ENCODE peak calls at places on chromosomes 11 and 22, in six cellular contexts. Q, K, D, L, S and X are unnamed samples.
A peak's percentile ranks its signal among the peaks of the same experiment; 100 is the strongest.

GRCh38 chr22:49692499-49693225 is 135.0 kb downstream of the BRD1 start:
- DNase-seq in D (no peak), K (no peak), Q (no peak), S (no peak), L (no peak), X (no peak)

GRCh38 chr22:27420817-27421361 is 380.7 kb downstream of the MN1 start:
- DNase-seq in D (no peak), Q (no peak), S (no peak), L (no peak), K (peak; percentile 95), X (no peak)

GRCh38 chr11:68044145-68044813 is 5.5 kb downstream of the TCIRG1 start:
- DNase-seq in D (no peak), S (no peak), Q (no peak), L (peak; percentile 47), K (no peak), X (no peak)

GRCh38 chr11:29913352-29913751 is 103.5 kb downstream of the KCNA4 start:
- DNase-seq in K (no peak), L (no peak), S (no peak), Q (no peak), D (no peak), X (no peak)

GRCh38 chr11:74627381-74627780 is 35.0 kb downstream of the POLD3 start:
- DNase-seq in L (no peak), K (no peak), D (no peak), S (no peak), Q (no peak), X (no peak)

GRCh38 chr11:71495286-71496090 is 31.6 kb upstream of the KRTAP5-7 start:
- DNase-seq in D (no peak), L (no peak), K (no peak), S (no peak), Q (no peak), X (no peak)

GRCh38 chr22:49951986-49952896 is 8.3 kb upstream of the PIM3 start:
- DNase-seq in L (no peak), D (no peak), K (peak; percentile 81), S (no peak), Q (peak; percentile 58), X (peak; percentile 81)

GRCh38 chr22:48306284-48306683 is 1521.4 kb downstream of the BRD1 start:
- DNase-seq in Q (no peak), S (no peak), K (no peak), D (no peak), L (no peak), X (no peak)

GRCh38 chr11:36077886-36078685 is 134.2 kb downstream of the LDLRAD3 start:
- DNase-seq in Q (no peak), L (no peak), S (no peak), D (no peak), K (no peak), X (no peak)

GRCh38 chr11:122209619-122210377 is 93.8 kb upstream of the BLID start:
- DNase-seq in Q (peak; percentile 39), K (peak; percentile 88), L (peak; percentile 41), S (no peak), D (no peak), X (no peak)

GRCh38 chr11:122205036-122205435 is 89.0 kb upstream of the BLID start:
- DNase-seq in L (no peak), D (no peak), K (no peak), S (no peak), Q (no peak), X (no peak)

GRCh38 chr11:122210378-122210995 is 94.5 kb upstream of the BLID start:
- DNase-seq in S (no peak), D (no peak), L (no peak), K (peak; percentile 53), Q (no peak), X (peak; percentile 16)

GRCh38 chr11:122207921-122208764 is 92.1 kb upstream of the BLID start:
- DNase-seq in Q (no peak), L (no peak), D (no peak), S (no peak), K (peak; percentile 87), X (no peak)

GRCh38 chr11:122207505-122207904 is 91.5 kb upstream of the BLID start:
- DNase-seq in S (no peak), K (peak; percentile 81), L (no peak), D (no peak), Q (no peak), X (no peak)
- TF ChIP-seq SMC3 in S (no peak), K (no peak), L (no peak), D (no peak), Q (no peak), X (no peak)

GRCh38 chr11:59676205-59676604 is 7.4 kb upstream of the PATL1 start:
- DNase-seq in L (no peak), Q (no peak), K (no peak), S (no peak), D (no peak), X (peak; percentile 24)
- TF ChIP-seq SMC3 in L (no peak), Q (no peak), K (no peak), S (no peak), D (no peak), X (no peak)

GRCh38 chr22:44409211-44409648 is 88.8 kb downstream of the RTL6 start:
- DNase-seq in K (no peak), D (no peak), Q (no peak), S (no peak), L (peak; percentile 56), X (no peak)
- TF ChIP-seq SMC3 in K (no peak), D (no peak), Q (no peak), S (no peak), L (no peak), X (no peak)

GRCh38 chr11:5204787-5205186 is 4.3 kb upstream of the OR51V1 start:
- DNase-seq in K (peak; percentile 90), S (no peak), Q (peak; percentile 80), D (peak; percentile 93), L (peak; percentile 10), X (peak; percentile 50)
- TF ChIP-seq SMC3 in K (peak; percentile 91), S (peak; percentile 83), Q (peak; percentile 92), D (peak; percentile 87), L (peak; percentile 59), X (peak; percentile 29)

GRCh38 chr22:20115691-20116375 is at the start of gene RANBP1:
- DNase-seq in D (peak; percentile 68), K (no peak), L (no peak), S (no peak), Q (no peak), X (no peak)

GRCh38 chr22:20116951-20117645 is at the start of gene TRMT2A:
- DNase-seq in K (peak; percentile 98), Q (peak; percentile 98), S (peak; percentile 86), D (peak; percentile 100), L (peak; percentile 99), X (peak; percentile 95)

GRCh38 chr22:20118572-20119020 is 1.6 kb upstream of the TRMT2A start:
- DNase-seq in D (peak; percentile 82), Q (no peak), K (no peak), S (no peak), L (no peak), X (no peak)

GRCh38 chr22:20116376-20116950 is 559 bp downstream of the RANBP1 start:
- DNase-seq in S (no peak), D (no peak), K (no peak), Q (no peak), L (no peak), X (no peak)

GRCh38 chr22:20117656-20118571 is 888 bp upstream of the TRMT2A start:
- DNase-seq in D (peak; percentile 87), S (no peak), Q (no peak), L (no peak), K (peak; percentile 25), X (no peak)
- TF ChIP-seq SMC3 in D (peak; percentile 18), S (no peak), Q (no peak), L (no peak), K (no peak), X (no peak)

GRCh38 chr11:78851883-78852586 is 277.4 kb upstream of the NARS2 start:
- DNase-seq in K (no peak), S (no peak), D (no peak), Q (no peak), L (peak; percentile 72), X (no peak)
- TF ChIP-seq SMC3 in K (no peak), S (no peak), D (no peak), Q (no peak), L (no peak), X (no peak)

DNA sequence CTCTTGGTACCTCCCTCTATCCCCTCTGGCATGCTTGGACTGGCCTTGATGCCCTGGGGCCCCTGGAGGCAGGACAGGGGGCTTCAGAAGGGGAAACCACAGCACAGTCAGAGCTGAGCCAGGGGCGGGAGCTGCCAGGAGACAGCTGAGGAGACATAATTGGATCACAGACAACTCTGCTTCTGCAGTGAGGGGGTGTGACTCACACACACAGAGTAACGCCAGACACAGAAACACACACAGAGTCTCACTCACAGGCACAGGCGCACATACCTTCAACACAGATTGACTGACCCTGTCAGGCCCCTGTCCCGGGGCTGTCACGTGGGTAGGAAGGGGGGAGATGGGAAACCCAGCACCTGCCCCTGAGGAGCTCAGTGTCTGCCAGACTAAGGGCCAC is 20.6 kb downstream of the STARD10 start:
- DNase-seq in D (peak; percentile 54), Q (no peak), S (no peak), L (peak; percentile 87), K (peak; percentile 93), X (no peak)
- TF ChIP-seq SMC3 in D (no peak), Q (no peak), S (no peak), L (no peak), K (no peak), X (no peak)